ENCODE peak calls at places on chromosomes 5 and 9, in nine cellular contexts. D, H, F, S, J, Y, A, O and R are unnamed samples.

GRCh38 chr9:110814159-110814558 is 145.6 kb downstream of the MUSK start:
- DNase-seq in F (no peak), O (no peak), Y (no peak), D (no peak), J (no peak), H (no peak), S (no peak), A (no peak), R (no peak)

GRCh38 chr9:35904966-35905781 is 828 bp upstream of the HRCT1 start:
- DNase-seq in H (no peak), S (no peak), Y (no peak), D (no peak), O (no peak), J (no peak), A (peak), F (no peak), R (no peak)

GRCh38 chr5:81420039-81420667 is 26.2 kb upstream of the ACOT12 start:
- DNase-seq in O (no peak), J (no peak), S (no peak), D (no peak), Y (no peak), H (peak), F (no peak), A (no peak), R (no peak)

GRCh38 chr5:57414857-57415256 is 67.8 kb downstream of the ACTBL2 start:
- DNase-seq in H (no peak), J (no peak), Y (no peak), S (no peak), F (no peak), D (no peak), A (no peak), O (no peak), R (no peak)

GRCh38 chr5:107395632-107396350 is 274.9 kb downstream of the EFNA5 start:
- DNase-seq in O (no peak), Y (no peak), S (no peak), A (no peak), D (no peak), F (no peak), J (no peak), H (no peak), R (no peak)

GRCh38 chr5:72956324-72957140 is 691 bp downstream of the FCHO2 start:
- DNase-seq in A (peak), H (peak), D (peak), Y (peak), F (peak), O (peak), S (peak), J (peak), R (no peak)

GRCh38 chr9:130128251-130128650 is 44.0 kb upstream of the NCS1 start:
- DNase-seq in J (no peak), D (no peak), F (no peak), S (peak), H (no peak), Y (no peak), A (no peak), O (no peak), R (no peak)

GRCh38 chr9:124257865-124258764 is at the start of gene NEK6:
- DNase-seq in Y (peak), F (no peak), S (peak), O (peak), D (peak), J (peak), H (peak), A (peak), R (no peak)

GRCh38 chr9:133788819-133789733 is 50.9 kb upstream of the SARDH start:
- DNase-seq in H (peak), D (peak), J (no peak), A (peak), S (no peak), O (peak), Y (peak), F (no peak), R (no peak)

GRCh38 chr5:67089200-67089725 is 107.3 kb downstream of the CD180 start:
- DNase-seq in O (no peak), Y (no peak), D (no peak), S (no peak), H (no peak), F (no peak), A (peak), J (no peak), R (no peak)

GRCh38 chr5:41252036-41252435 is 38.7 kb upstream of the C6 start:
- DNase-seq in D (no peak), S (no peak), O (no peak), H (no peak), F (no peak), A (no peak), Y (no peak), J (no peak), R (no peak)

GRCh38 chr5:11619339-11620028 is 284.8 kb downstream of the CTNND2 start:
- DNase-seq in H (no peak), A (no peak), O (no peak), S (no peak), F (no peak), J (no peak), D (no peak), Y (no peak), R (no peak)

GRCh38 chr5:54632131-54632551 is 114.6 kb downstream of the SNX18 start:
- DNase-seq in A (no peak), D (no peak), S (no peak), O (no peak), F (no peak), H (no peak), Y (no peak), J (no peak), R (no peak)

GRCh38 chr5:77518304-77518703 is 26.2 kb upstream of the WDR41 start:
- DNase-seq in O (no peak), D (no peak), Y (no peak), A (no peak), H (peak), F (no peak), S (no peak), J (no peak), R (no peak)

GRCh38 chr9:109793196-109793595 is 13.2 kb downstream of the PALM2AKAP2 start:
- DNase-seq in Y (peak), S (no peak), J (no peak), F (no peak), H (no peak), D (no peak), O (no peak), A (no peak), R (no peak)

GRCh38 chr9:33239922-33240321 is at the start of gene SPINK4:
- DNase-seq in A (no peak), J (no peak), S (no peak), F (peak), D (peak), Y (peak), O (no peak), H (peak), R (no peak)

GRCh38 chr9:110580850-110581249 is 1.3 kb upstream of the SVEP1 start:
- DNase-seq in J (no peak), F (no peak), S (no peak), A (no peak), Y (no peak), H (no peak), D (no peak), O (no peak), R (no peak)

GRCh38 chr5:141420855-141421488 is at the start of gene PCDHGA11:
- DNase-seq in J (no peak), D (no peak), O (peak), S (no peak), A (peak), Y (no peak), H (peak), F (no peak), R (no peak)

GRCh38 chr5:169695025-169695625 is 58.0 kb downstream of the DOCK2 start:
- DNase-seq in D (no peak), H (no peak), J (no peak), O (no peak), F (no peak), Y (no peak), S (no peak), A (no peak), R (no peak)

GRCh38 chr9:111730937-111731567 is 63.7 kb downstream of the SHOC1 start:
- DNase-seq in D (no peak), Y (no peak), A (no peak), F (no peak), H (no peak), J (no peak), O (no peak), S (no peak), R (no peak)

GRCh38 chr5:83387041-83387440 is 84.5 kb upstream of the VCAN start:
- DNase-seq in O (no peak), S (no peak), H (no peak), Y (no peak), A (no peak), F (no peak), D (no peak), J (no peak), R (no peak)

GRCh38 chr5:21398511-21398910 is 1410.5 kb upstream of the CDH18 start:
- DNase-seq in H (no peak), Y (no peak), O (no peak), D (no peak), A (no peak), S (no peak), F (no peak), J (no peak), R (no peak)

GRCh38 chr5:57439601-57440000 is 43.0 kb downstream of the ACTBL2 start:
- DNase-seq in F (no peak), D (no peak), Y (no peak), J (no peak), H (no peak), A (no peak), S (no peak), O (no peak), R (no peak)

GRCh38 chr9:32698706-32699277 is 63.3 kb upstream of the TAF1L start:
- DNase-seq in S (no peak), F (no peak), Y (no peak), D (no peak), A (no peak), O (no peak), J (no peak), H (no peak), R (no peak)

GRCh38 chr9:137053944-137054931 is at the start of gene ENTPD2:
- DNase-seq in D (no peak), S (peak), Y (no peak), A (peak), H (peak), F (no peak), O (no peak), J (peak), R (no peak)

GRCh38 chr9:7782390-7783120 is 17.0 kb downstream of the DMAC1 start:
- DNase-seq in Y (no peak), F (no peak), J (no peak), D (no peak), H (no peak), S (no peak), A (no peak), O (no peak), R (no peak)

GRCh38 chr5:97162045-97162444 is 19.6 kb upstream of the LIX1 start:
- DNase-seq in D (no peak), F (no peak), H (peak), S (peak), A (peak), Y (peak), O (no peak), J (no peak), R (peak)

GRCh38 chr5:152349683-152350526 is 55.2 kb downstream of the NMUR2 start:
- DNase-seq in O (no peak), A (peak), S (no peak), H (peak), D (peak), Y (peak), J (peak), F (no peak), R (peak)

GRCh38 chr5:61734966-61735365 is 402.9 kb downstream of the ZSWIM6 start:
- DNase-seq in S (no peak), A (no peak), H (no peak), F (no peak), J (no peak), Y (no peak), O (no peak), D (no peak), R (no peak)

GRCh38 chr5:143084452-143084851 is 314.3 kb downstream of the ARHGAP26 start:
- DNase-seq in D (peak), Y (no peak), S (no peak), A (no peak), H (no peak), F (no peak), O (no peak), J (no peak), R (no peak)

GRCh38 chr5:64987768-64988167 is 219.0 kb downstream of the CWC27 start:
- DNase-seq in F (no peak), J (no peak), D (no peak), A (no peak), Y (no peak), H (no peak), S (no peak), O (no peak), R (no peak)

GRCh38 chr9:89179920-89180667 is 1.5 kb upstream of the SHC3 start:
- DNase-seq in J (peak), A (peak), Y (peak), O (peak), S (no peak), H (peak), F (peak), D (peak), R (peak)

GRCh38 chr5:53071298-53071697 is 38.3 kb downstream of the MOCS2 start:
- DNase-seq in A (no peak), Y (no peak), D (no peak), J (no peak), O (no peak), S (no peak), H (no peak), F (no peak), R (no peak)

GRCh38 chr9:135753391-135754105 is 51.6 kb downstream of the KCNT1 start:
- DNase-seq in O (no peak), J (no peak), Y (no peak), A (no peak), S (no peak), F (no peak), D (no peak), H (no peak), R (no peak)

GRCh38 chr9:18928711-18929110 is 104.3 kb downstream of the SAXO1 start:
- DNase-seq in J (no peak), S (no peak), F (no peak), A (no peak), O (no peak), Y (no peak), D (no peak), H (no peak), R (no peak)

GRCh38 chr9:36392489-36392888 is 7.6 kb downstream of the RNF38 start:
- DNase-seq in Y (no peak), F (no peak), S (no peak), D (no peak), H (no peak), O (no peak), J (no peak), A (no peak), R (no peak)

GRCh38 chr5:58366461-58366860 is 93.4 kb downstream of the PLK2 start:
- DNase-seq in Y (no peak), D (no peak), O (no peak), A (peak), J (no peak), S (no peak), H (no peak), F (no peak), R (no peak)

GRCh38 chr9:34179528-34180138 is 790 bp downstream of the UBAP1 start:
- DNase-seq in F (no peak), O (no peak), S (no peak), D (no peak), H (no peak), J (peak), Y (no peak), A (no peak), R (no peak)

GRCh38 chr5:138793481-138794010 is 40.3 kb downstream of the CTNNA1 start:
- DNase-seq in F (no peak), Y (no peak), O (no peak), A (no peak), J (no peak), S (no peak), H (no peak), D (no peak), R (no peak)

GRCh38 chr9:4119778-4120554 is 179.9 kb downstream of the GLIS3 start:
- DNase-seq in A (no peak), O (no peak), J (no peak), S (no peak), H (no peak), F (no peak), D (no peak), Y (no peak), R (no peak)

GRCh38 chr5:134100283-134101011 is 14.0 kb upstream of the TCF7 start:
- DNase-seq in J (no peak), A (peak), D (peak), S (peak), O (no peak), H (no peak), Y (no peak), F (no peak), R (no peak)

GRCh38 chr5:134098690-134099089 is 15.8 kb upstream of the TCF7 start:
- DNase-seq in O (no peak), J (no peak), A (no peak), Y (no peak), S (no peak), F (no peak), D (peak), H (no peak), R (no peak)

GRCh38 chr5:134101686-134102439 is 12.6 kb upstream of the TCF7 start:
- DNase-seq in D (peak), H (peak), J (peak), A (peak), S (peak), F (no peak), Y (peak), O (peak), R (no peak)

GRCh38 chr5:134099288-134099872 is 15.1 kb upstream of the TCF7 start:
- DNase-seq in J (no peak), S (no peak), O (no peak), Y (no peak), F (no peak), H (peak), D (peak), A (no peak), R (no peak)

DNA sequence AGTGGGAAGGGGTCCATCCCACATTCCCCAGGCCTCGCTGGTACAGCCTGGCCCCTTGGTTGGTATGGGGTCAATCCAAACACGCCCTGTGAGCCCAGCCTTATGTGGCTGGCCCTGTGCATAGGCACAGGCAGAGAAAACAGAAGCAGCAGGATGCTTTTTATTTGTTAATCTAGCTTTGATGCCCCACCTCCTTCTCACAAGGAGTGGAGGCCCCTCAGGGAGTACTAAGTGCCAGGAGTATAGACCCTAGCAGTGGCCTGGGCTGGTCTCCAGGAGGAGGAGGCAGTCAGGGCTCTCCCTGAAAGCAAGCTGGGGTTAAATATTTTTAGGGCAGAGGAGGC is 14.6 kb upstream of the TCF7 start:
- DNase-seq in A (no peak), J (no peak), O (no peak), H (no peak), D (no peak), S (no peak), Y (no peak), F (no peak), R (no peak)
- H3K27ac ChIP-seq in A (peak), J (no peak), O (no peak), H (no peak), D (no peak), S (peak), Y (no peak), F (no peak), R (no peak)

DNA sequence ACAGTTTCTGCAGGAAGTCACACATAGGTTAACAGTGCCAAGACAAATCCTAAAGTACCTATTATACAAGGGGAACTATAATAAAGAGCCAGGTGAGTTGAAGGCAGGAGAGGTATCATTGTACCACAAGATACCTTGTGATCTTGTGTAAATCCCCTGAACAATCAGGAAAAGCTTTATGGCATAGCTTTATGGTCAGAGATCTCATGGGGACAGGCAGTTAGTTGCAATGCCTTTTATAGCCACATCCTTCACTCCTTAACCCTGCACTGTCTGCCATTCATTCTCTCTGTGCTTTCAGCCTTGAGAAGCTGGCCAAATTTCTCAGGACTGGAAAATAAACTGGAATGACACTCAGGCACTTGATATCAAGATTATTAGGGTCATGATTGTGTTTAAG is 97.0 kb downstream of the GHR start:
- DNase-seq in F (no peak), A (no peak), Y (no peak), O (no peak), D (no peak), H (no peak), J (no peak), S (no peak), R (no peak)
- H3K27ac ChIP-seq in F (no peak), A (no peak), Y (no peak), O (no peak), D (peak), H (no peak), J (no peak), S (no peak), R (no peak)

GRCh38 chr5:94849821-94850736 is 231.6 kb downstream of the SLF1 start:
- DNase-seq in F (no peak), J (no peak), D (no peak), Y (no peak), O (no peak), H (peak), A (no peak), S (no peak), R (peak)

GRCh38 chr5:94847019-94847418 is 228.6 kb downstream of the SLF1 start:
- DNase-seq in J (no peak), H (no peak), F (no peak), D (no peak), O (no peak), A (no peak), S (no peak), Y (no peak), R (no peak)

GRCh38 chr5:94850960-94851359 is 232.5 kb downstream of the SLF1 start:
- DNase-seq in D (no peak), S (no peak), Y (no peak), J (no peak), F (no peak), O (no peak), A (no peak), H (no peak), R (no peak)

GRCh38 chr5:94847726-94848125 is 229.3 kb downstream of the SLF1 start:
- DNase-seq in A (no peak), J (no peak), D (no peak), Y (no peak), F (no peak), H (no peak), S (no peak), O (no peak), R (no peak)

GRCh38 chr5:94849324-94849723 is 230.9 kb downstream of the SLF1 start:
- DNase-seq in H (no peak), S (no peak), O (no peak), J (no peak), A (no peak), D (no peak), Y (no peak), F (no peak), R (no peak)
- H3K27ac ChIP-seq in H (no peak), S (no peak), O (no peak), J (no peak), A (no peak), D (no peak), Y (no peak), F (no peak), R (no peak)

DNA sequence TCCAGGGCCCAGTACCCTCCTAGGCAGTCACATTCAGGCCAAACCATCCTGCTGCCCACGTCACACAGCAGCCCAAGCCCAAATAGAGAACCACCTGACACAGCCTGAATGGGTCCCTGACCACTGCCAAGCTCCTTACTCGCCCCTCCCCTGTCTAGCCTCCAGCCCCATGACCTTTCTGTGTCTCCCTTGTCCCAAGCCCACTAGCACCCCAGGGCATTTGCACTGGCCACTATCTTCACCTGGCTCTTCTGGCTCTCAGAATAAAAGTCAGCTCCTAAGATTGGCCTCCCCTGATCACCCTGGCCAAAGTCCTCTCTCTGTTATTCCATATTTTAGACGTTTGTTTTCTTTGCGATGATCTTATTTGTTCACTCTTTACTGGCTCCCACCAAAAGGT is 20.4 kb downstream of the FGFR4 start:
- DNase-seq in S (no peak), H (no peak), F (no peak), A (no peak), D (no peak), J (no peak), Y (no peak), O (no peak), R (no peak)
- H3K27ac ChIP-seq in S (no peak), H (no peak), F (no peak), A (no peak), D (no peak), J (no peak), Y (no peak), O (no peak), R (no peak)